ENCODE peak calls at places on chromosomes 3 and 15, in five cellular contexts. I, T, M, H and V are unnamed samples.

GRCh38 chr15:50907866-50908208 is 646 bp upstream of the AP4E1 start:
- DNase-seq in I (peak), T (no peak), M (peak), H (no peak), V (no peak)

GRCh38 chr3:171108066-171108465 is 81.5 kb upstream of the SLC2A2 start:
- DNase-seq in I (no peak), T (no peak), M (peak), H (no peak), V (no peak)

GRCh38 chr15:50675524-50676144 is 11.0 kb downstream of the TRPM7 start:
- DNase-seq in I (peak), T (no peak), M (peak), H (no peak), V (no peak)

GRCh38 chr3:17290894-17291293 is 406.1 kb downstream of the PLCL2 start:
- DNase-seq in I (no peak), T (no peak), M (no peak), H (no peak), V (no peak)

GRCh38 chr3:66038726-66039589 is at the start of gene MAGI1:
- DNase-seq in I (peak), T (peak), M (peak), H (peak), V (peak)

GRCh38 chr15:48946088-48946839 is 17.5 kb downstream of the SHC4 start:
- DNase-seq in I (no peak), T (no peak), M (peak), H (no peak), V (no peak)

GRCh38 chr3:134363381-134363755 is 10.9 kb downstream of the AMOTL2 start:
- DNase-seq in I (no peak), T (no peak), M (peak), H (no peak), V (no peak)

GRCh38 chr15:97604673-97605072 is 355.8 kb upstream of the ARRDC4 start:
- DNase-seq in I (no peak), T (no peak), M (no peak), H (no peak), V (no peak)

GRCh38 chr3:106013971-106014370 is 145.2 kb upstream of the CBLB start:
- DNase-seq in I (peak), T (no peak), M (peak), H (no peak), V (peak)

GRCh38 chr15:57135800-57136199 is 217.4 kb downstream of the TCF12 start:
- DNase-seq in I (no peak), T (no peak), M (no peak), H (no peak), V (no peak)

GRCh38 chr3:150319900-150320299 is 88.2 kb upstream of the TSC22D2 start:
- DNase-seq in I (peak), T (no peak), M (peak), H (no peak), V (no peak)

GRCh38 chr15:61644550-61644949 is 415.4 kb upstream of the RORA start:
- DNase-seq in I (no peak), T (no peak), M (no peak), H (no peak), V (no peak)

GRCh38 chr3:47664519-47664918 is 85.9 kb upstream of the CSPG5 start:
- DNase-seq in I (no peak), T (no peak), M (peak), H (no peak), V (no peak)

GRCh38 chr3:53970656-53971055 is 79.0 kb upstream of the SELENOK start:
- DNase-seq in I (no peak), T (no peak), M (no peak), H (no peak), V (no peak)

GRCh38 chr3:128364291-128364690 is 102.4 kb downstream of the DNAJB8 start:
- DNase-seq in I (no peak), T (no peak), M (no peak), H (no peak), V (no peak)

GRCh38 chr15:62163847-62164499 is 1.1 kb downstream of the C2CD4B start:
- DNase-seq in I (no peak), T (peak), M (no peak), H (no peak), V (no peak)

GRCh38 chr3:150407051-150407817 is 864 bp upstream of the TSC22D2 start:
- DNase-seq in I (peak), T (no peak), M (peak), H (peak), V (no peak)

GRCh38 chr15:41789662-41790061 is 15.4 kb downstream of the MAPKBP1 start:
- DNase-seq in I (no peak), T (no peak), M (no peak), H (no peak), V (no peak)

GRCh38 chr3:152860736-152861135 is 25.8 kb downstream of the P2RY1 start:
- DNase-seq in I (no peak), T (no peak), M (no peak), H (no peak), V (no peak)

GRCh38 chr3:85081191-85081895 is 122.6 kb downstream of the CADM2 start:
- DNase-seq in I (peak), T (no peak), M (no peak), H (no peak), V (no peak)

GRCh38 chr3:115838786-115839185 is 215.5 kb downstream of the GAP43 start:
- DNase-seq in I (no peak), T (no peak), M (no peak), H (no peak), V (no peak)

GRCh38 chr3:117660941-117661635 is 951.5 kb downstream of the TUSC7 start:
- DNase-seq in I (peak), T (no peak), M (peak), H (no peak), V (no peak)

GRCh38 chr3:114739627-114740026 is 407.5 kb downstream of the ZBTB20 start:
- DNase-seq in I (no peak), T (no peak), M (no peak), H (no peak), V (no peak)

GRCh38 chr3:172777901-172778300 is 27.4 kb downstream of the ECT2 start:
- DNase-seq in I (no peak), T (no peak), M (no peak), H (no peak), V (no peak)

GRCh38 chr3:10303105-10303504 is 10.4 kb upstream of the GHRL start:
- DNase-seq in I (no peak), T (no peak), M (no peak), H (no peak), V (no peak)

GRCh38 chr3:106759686-106760085 is 617.6 kb upstream of the CCDC54 start:
- DNase-seq in I (peak), T (no peak), M (peak), H (no peak), V (no peak)

GRCh38 chr3:123006587-123006986 is 21.0 kb downstream of the SEMA5B start:
- DNase-seq in I (no peak), T (no peak), M (no peak), H (no peak), V (no peak)